ENCODE peak calls at places on chromosomes 1 and 21, in four cellular contexts. Z is CD8-positive, alpha-beta memory T cell; B is body of pancreas; O is A549. L is an unnamed sample.

GRCh38 chr1:217846733-217847132 is 215.6 kb downstream of the SPATA17 start:
- DNase-seq in B (no peak), O (no peak), Z (no peak), L (no peak)

GRCh38 chr1:93779540-93780121 is 98.0 kb upstream of the BCAR3 start:
- DNase-seq in Z (no peak), O (peak; percentile 74), B (no peak), L (no peak)

GRCh38 chr1:152072311-152072710 is 16.6 kb downstream of the TCHHL1 start:
- DNase-seq in Z (no peak), B (no peak), O (no peak), L (no peak)

GRCh38 chr1:30009720-30010119 is 713.7 kb downstream of the MATN1 start:
- DNase-seq in B (no peak), O (no peak), Z (no peak), L (no peak)

GRCh38 chr1:15110867-15111230 is 42.7 kb upstream of the TMEM51 start:
- DNase-seq in O (no peak), B (no peak), Z (no peak), L (no peak)

GRCh38 chr21:21612446-21612845 is 614.2 kb downstream of the NCAM2 start:
- DNase-seq in B (no peak), O (no peak), Z (no peak), L (no peak)

GRCh38 chr1:185157599-185158469 is 867 bp downstream of the SWT1 start:
- DNase-seq in O (no peak), Z (peak; percentile 1), B (no peak), L (no peak)

GRCh38 chr1:65423884-65424655 is 3.6 kb downstream of the LEPR start:
- DNase-seq in Z (no peak), O (peak; percentile 56), B (no peak), L (no peak)

GRCh38 chr1:8660455-8660854 is 157.0 kb downstream of the RERE start:
- DNase-seq in B (peak; percentile 28), O (no peak), Z (no peak), L (no peak)

GRCh38 chr1:214977133-214977532 is 105.4 kb upstream of the KCNK2 start:
- DNase-seq in Z (no peak), B (no peak), O (no peak), L (no peak)

GRCh38 chr1:214980931-214981330 is 101.6 kb upstream of the KCNK2 start:
- DNase-seq in O (no peak), Z (no peak), B (no peak), L (no peak)

GRCh38 chr1:214979191-214979590 is 103.3 kb upstream of the KCNK2 start:
- DNase-seq in O (no peak), Z (no peak), B (no peak), L (no peak)

GRCh38 chr1:214976665-214977064 is 105.9 kb upstream of the KCNK2 start:
- DNase-seq in O (no peak), B (no peak), Z (no peak), L (no peak)

DNA sequence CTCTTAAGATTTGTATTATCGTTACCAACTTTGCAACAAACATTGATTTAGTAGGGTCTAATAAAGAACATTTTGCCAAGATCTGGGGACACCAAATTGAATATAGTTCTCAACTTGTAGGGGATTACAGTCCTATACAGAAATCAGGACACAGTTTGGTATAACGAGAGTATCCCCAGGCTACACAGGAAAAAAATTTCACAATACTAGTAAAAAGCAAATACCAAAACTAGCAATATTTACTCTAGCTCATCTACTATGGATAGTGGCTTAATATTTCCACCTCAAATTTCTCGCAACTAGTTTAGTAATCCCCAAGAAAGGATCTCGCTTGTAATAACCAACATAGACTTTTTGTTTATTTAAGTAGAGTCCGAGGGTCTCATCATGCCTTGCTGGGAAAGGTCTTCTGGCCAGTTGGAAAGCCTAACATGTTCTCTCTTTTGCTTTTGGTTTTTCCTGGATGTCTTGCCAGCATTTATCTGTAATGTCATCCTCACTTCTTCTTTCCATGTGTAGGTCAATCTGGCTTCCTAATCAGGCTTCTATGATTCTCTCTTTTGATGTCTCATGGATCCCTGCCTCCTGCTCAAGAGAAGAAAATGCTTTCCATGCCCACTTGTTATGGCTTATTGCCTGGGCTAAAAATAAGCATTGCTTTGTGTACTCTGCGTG is 104.7 kb upstream of the KCNK2 start:
- DNase-seq in B (no peak), O (no peak), Z (no peak), L (no peak)
- H3K9me3 ChIP-seq in B (no peaks in the 10 kb centered on the region), O (no peaks in the 10 kb centered on the region), Z (no peaks in the 10 kb centered on the region), L (no peaks in the 10 kb centered on the region)

DNA sequence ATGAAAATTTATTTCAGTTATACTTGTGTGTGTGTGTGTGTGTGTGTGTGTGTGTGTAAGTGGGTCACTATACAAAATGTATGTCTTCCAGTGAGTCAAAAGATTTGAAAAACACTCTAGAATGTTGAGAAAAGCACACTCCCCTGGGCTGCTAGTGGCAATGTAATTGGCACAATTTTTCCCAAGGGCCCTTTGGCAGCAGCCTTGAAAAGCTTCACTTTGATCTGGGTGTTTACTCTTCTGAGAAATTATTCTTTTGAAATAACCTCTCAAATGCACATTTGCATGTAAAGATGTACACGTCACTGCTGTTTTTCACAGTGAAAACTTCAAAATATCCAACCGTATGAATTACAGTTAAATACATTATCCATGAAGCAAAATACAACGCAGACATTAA is 22.1 kb upstream of the SLC44A3 start:
- DNase-seq in O (no peak), B (no peak), Z (no peak), L (no peak)
- H3K27ac ChIP-seq in O (no peak overlapping the region), B (no peak overlapping the region), Z (no peak overlapping the region), L (no peak overlapping the region)

DNA sequence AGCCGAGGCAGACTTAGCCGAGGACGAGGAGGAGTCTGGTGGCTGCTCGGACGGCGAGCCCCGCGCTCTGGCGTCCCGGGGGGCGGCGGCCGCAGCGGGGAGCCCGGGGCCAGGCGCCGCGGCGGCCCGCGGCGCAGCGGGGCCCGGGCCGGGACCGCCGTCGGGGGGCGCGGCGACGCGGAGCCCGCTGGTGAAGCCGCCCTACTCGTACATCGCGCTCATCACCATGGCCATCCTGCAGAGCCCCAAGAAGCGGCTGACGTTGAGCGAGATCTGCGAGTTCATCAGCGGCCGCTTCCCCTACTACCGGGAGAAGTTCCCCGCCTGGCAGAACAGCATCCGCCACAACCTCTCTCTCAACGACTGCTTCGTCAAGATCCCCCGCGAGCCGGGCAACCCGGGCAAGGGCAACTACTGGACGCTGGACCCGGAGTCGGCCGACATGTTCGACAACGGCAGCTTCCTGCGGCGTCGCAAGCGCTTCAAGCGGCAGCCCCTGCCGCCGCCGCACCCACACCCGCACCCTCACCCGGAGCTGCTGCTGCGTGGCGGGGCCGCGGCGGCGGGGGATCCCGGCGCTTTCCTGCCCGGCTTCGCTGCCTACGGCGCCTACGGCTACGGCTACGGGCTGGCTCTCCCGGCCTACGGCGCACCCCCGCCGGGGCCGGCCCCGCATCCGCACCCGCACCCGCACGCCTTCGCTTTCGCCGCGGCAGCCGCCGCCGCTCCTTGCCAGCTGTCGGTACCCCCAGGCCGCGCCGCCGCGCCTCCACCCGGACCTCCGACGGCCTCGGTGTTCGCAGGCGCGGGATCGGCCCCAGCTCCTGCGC is 692 bp downstream of the FOXD2 start:
- DNase-seq in B (no peak), Z (peak; percentile 35), O (no peak), L (peak; percentile 19)
- H3K9me3 ChIP-seq in B (no peaks in the 10 kb centered on the region), Z (no peaks in the 10 kb centered on the region), O (no peaks in the 10 kb centered on the region), L (no peaks in the 10 kb centered on the region)

DNA sequence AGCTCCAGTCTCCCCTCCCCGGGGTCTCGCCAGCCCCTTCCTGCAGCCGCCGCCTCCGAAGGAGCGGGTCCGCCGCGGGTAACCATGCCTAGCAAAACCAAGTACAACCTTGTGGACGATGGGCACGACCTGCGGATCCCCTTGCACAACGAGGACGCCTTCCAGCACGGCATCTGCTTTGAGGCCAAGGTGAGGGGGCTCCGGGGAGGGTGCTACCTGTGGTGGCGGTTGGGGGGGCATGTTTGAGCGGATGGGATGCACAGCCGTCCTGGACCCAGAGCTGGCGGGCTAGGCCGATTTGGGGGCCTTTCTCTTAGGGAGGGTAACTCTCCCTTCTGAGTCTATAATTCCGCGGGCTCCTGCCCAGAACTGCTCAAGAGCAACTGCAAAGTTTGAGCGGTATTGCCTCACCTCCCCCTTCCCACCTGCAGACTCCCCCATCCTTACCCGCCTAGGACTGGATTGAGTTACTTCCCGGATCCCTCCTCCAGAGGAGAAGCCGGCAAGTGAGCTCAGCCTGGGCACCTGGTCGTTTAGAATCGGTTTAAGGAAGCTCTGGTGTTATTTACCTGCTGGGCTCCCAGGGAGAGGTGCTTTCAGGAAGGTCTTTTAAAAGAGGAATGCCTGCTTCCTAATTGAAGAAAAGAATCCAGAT is 730 bp downstream of the NOS1AP start:
- DNase-seq in O (peak; percentile 8), B (peak; percentile 38), Z (peak; percentile 5), L (no peak)
- H3K27ac ChIP-seq in O (peak overlapping the region; percentile 45), B (peak overlapping the region; percentile 92), Z (no peak overlapping the region), L (no peak overlapping the region)

DNA sequence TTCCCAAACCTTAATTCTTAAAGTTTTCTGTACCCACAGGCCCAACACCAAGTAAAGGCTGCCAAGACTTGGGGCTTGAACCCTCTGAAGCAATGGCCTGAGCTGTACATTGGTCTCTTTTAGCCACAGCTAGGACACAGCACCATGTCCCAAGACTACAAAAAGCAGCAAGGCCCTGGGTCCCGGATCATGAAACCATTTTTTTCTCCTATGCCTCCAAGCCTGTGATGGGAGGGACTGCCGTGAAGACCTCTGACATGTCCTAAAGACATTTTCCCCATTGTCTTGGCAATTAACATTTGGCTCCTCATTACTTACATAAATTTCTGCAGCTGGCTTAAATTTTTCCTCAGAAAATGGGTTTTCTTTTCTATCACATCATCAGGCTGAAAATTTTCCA is 30.9 kb downstream of the ZNF670 start:
- DNase-seq in O (no peak), B (no peak), Z (no peak), L (no peak)
- H3K9me3 ChIP-seq in O (peaks cover 71% of the 10 kb centered on the region), B (peaks cover 69% of the 10 kb centered on the region), Z (peaks cover 46% of the 10 kb centered on the region), L (peaks cover 25% of the 10 kb centered on the region)

GRCh38 chr1:54340876-54341275 is 65.3 kb downstream of the SSBP3 start:
- DNase-seq in B (no peak), O (no peak), Z (no peak), L (no peak)
- H3K27ac ChIP-seq in B (no peak overlapping the region), O (no peak overlapping the region), Z (no peak overlapping the region), L (no peak overlapping the region)

GRCh38 chr1:4172659-4173599 is 272.9 kb upstream of the C1orf174 start:
- DNase-seq in O (peak; percentile 39), B (no peak), Z (no peak), L (no peak)
- H3K9me3 ChIP-seq in O (no peaks in the 10 kb centered on the region), B (no peaks in the 10 kb centered on the region), Z (no peaks in the 10 kb centered on the region), L (no peaks in the 10 kb centered on the region)